ENCODE peak calls at places on chromosomes 11 and 22, in eight cellular contexts. One of them, this sample, is unnamed.

GRCh38 chr11:13221722-13222121 is 55.9 kb upstream of the BMAL1 start:
- DNase-seq in T-helper 9 cell: no peak
- DNase-seq in left lobe of liver: no peak
- DNase-seq in HTR-8/SVneo: no peak
- DNase-seq in activated CD8-positive, alpha-beta memory T cell treated with anti-CD3 and anti-CD28 coated beads for 1 hour: no peak
- DNase-seq in stimulated activated CD8-positive, alpha-beta memory T cell treated with anti-CD3 and anti-CD28 coated beads, Interleukin-7, amount 100 ng/mL, for 4 hours: no peak
- DNase-seq in progenitor cell of endocrine pancreas: no peak
- DNase-seq in stimulated activated effector memory CD8-positive, alpha-beta T cell treated with anti-CD3 and anti-CD28 coated beads, Interleukin-12 subunit alpha, Interleukin-12 subunit beta, amount 100 ng/mL, for 72 hours: no peak
- DNase-seq in this sample: no peak

GRCh38 chr11:10930961-10931760 is 73.3 kb upstream of the ZBED5 start:
- DNase-seq in T-helper 9 cell: peak; percentile 28
- DNase-seq in left lobe of liver: peak; percentile 47
- DNase-seq in HTR-8/SVneo: peak; percentile 52
- DNase-seq in activated CD8-positive, alpha-beta memory T cell treated with anti-CD3 and anti-CD28 coated beads for 1 hour: no peak
- DNase-seq in stimulated activated CD8-positive, alpha-beta memory T cell treated with anti-CD3 and anti-CD28 coated beads, Interleukin-7, amount 100 ng/mL, for 4 hours: peak; percentile 60
- DNase-seq in progenitor cell of endocrine pancreas: peak; percentile 58
- DNase-seq in stimulated activated effector memory CD8-positive, alpha-beta T cell treated with anti-CD3 and anti-CD28 coated beads, Interleukin-12 subunit alpha, Interleukin-12 subunit beta, amount 100 ng/mL, for 72 hours: peak; percentile 65
- DNase-seq in this sample: no peak

GRCh38 chr11:2580061-2580421 is 119.8 kb downstream of the KCNQ1OT1 start:
- DNase-seq in T-helper 9 cell: no peak
- DNase-seq in left lobe of liver: no peak
- DNase-seq in HTR-8/SVneo: no peak
- DNase-seq in activated CD8-positive, alpha-beta memory T cell treated with anti-CD3 and anti-CD28 coated beads for 1 hour: no peak
- DNase-seq in stimulated activated CD8-positive, alpha-beta memory T cell treated with anti-CD3 and anti-CD28 coated beads, Interleukin-7, amount 100 ng/mL, for 4 hours: no peak
- DNase-seq in progenitor cell of endocrine pancreas: no peak
- DNase-seq in stimulated activated effector memory CD8-positive, alpha-beta T cell treated with anti-CD3 and anti-CD28 coated beads, Interleukin-12 subunit alpha, Interleukin-12 subunit beta, amount 100 ng/mL, for 72 hours: no peak
- DNase-seq in this sample: no peak

GRCh38 chr11:66332371-66333219 is 3.6 kb downstream of the RIN1 start:
- DNase-seq in T-helper 9 cell: no peak
- DNase-seq in left lobe of liver: no peak
- DNase-seq in HTR-8/SVneo: no peak
- DNase-seq in activated CD8-positive, alpha-beta memory T cell treated with anti-CD3 and anti-CD28 coated beads for 1 hour: no peak
- DNase-seq in stimulated activated CD8-positive, alpha-beta memory T cell treated with anti-CD3 and anti-CD28 coated beads, Interleukin-7, amount 100 ng/mL, for 4 hours: no peak
- DNase-seq in progenitor cell of endocrine pancreas: no peak
- DNase-seq in stimulated activated effector memory CD8-positive, alpha-beta T cell treated with anti-CD3 and anti-CD28 coated beads, Interleukin-12 subunit alpha, Interleukin-12 subunit beta, amount 100 ng/mL, for 72 hours: no peak
- DNase-seq in this sample: no peak

GRCh38 chr11:20026629-20027545 is 133.4 kb downstream of the DBX1 start:
- DNase-seq in T-helper 9 cell: no peak
- DNase-seq in left lobe of liver: no peak
- DNase-seq in HTR-8/SVneo: no peak
- DNase-seq in activated CD8-positive, alpha-beta memory T cell treated with anti-CD3 and anti-CD28 coated beads for 1 hour: no peak
- DNase-seq in stimulated activated CD8-positive, alpha-beta memory T cell treated with anti-CD3 and anti-CD28 coated beads, Interleukin-7, amount 100 ng/mL, for 4 hours: no peak
- DNase-seq in progenitor cell of endocrine pancreas: peak; percentile 49
- DNase-seq in stimulated activated effector memory CD8-positive, alpha-beta T cell treated with anti-CD3 and anti-CD28 coated beads, Interleukin-12 subunit alpha, Interleukin-12 subunit beta, amount 100 ng/mL, for 72 hours: no peak
- DNase-seq in this sample: peak; percentile 20

GRCh38 chr11:74452366-74452765 is 15.0 kb downstream of the KCNE3 start:
- DNase-seq in T-helper 9 cell: no peak
- DNase-seq in left lobe of liver: no peak
- DNase-seq in HTR-8/SVneo: no peak
- DNase-seq in activated CD8-positive, alpha-beta memory T cell treated with anti-CD3 and anti-CD28 coated beads for 1 hour: no peak
- DNase-seq in stimulated activated CD8-positive, alpha-beta memory T cell treated with anti-CD3 and anti-CD28 coated beads, Interleukin-7, amount 100 ng/mL, for 4 hours: no peak
- DNase-seq in progenitor cell of endocrine pancreas: no peak
- DNase-seq in stimulated activated effector memory CD8-positive, alpha-beta T cell treated with anti-CD3 and anti-CD28 coated beads, Interleukin-12 subunit alpha, Interleukin-12 subunit beta, amount 100 ng/mL, for 72 hours: no peak
- DNase-seq in this sample: no peak

GRCh38 chr11:2314525-2315394 is 12.9 kb downstream of the TSPAN32 start:
- DNase-seq in T-helper 9 cell: no peak
- DNase-seq in left lobe of liver: peak; percentile 85
- DNase-seq in HTR-8/SVneo: peak; percentile 67
- DNase-seq in activated CD8-positive, alpha-beta memory T cell treated with anti-CD3 and anti-CD28 coated beads for 1 hour: no peak
- DNase-seq in stimulated activated CD8-positive, alpha-beta memory T cell treated with anti-CD3 and anti-CD28 coated beads, Interleukin-7, amount 100 ng/mL, for 4 hours: no peak
- DNase-seq in progenitor cell of endocrine pancreas: no peak
- DNase-seq in stimulated activated effector memory CD8-positive, alpha-beta T cell treated with anti-CD3 and anti-CD28 coated beads, Interleukin-12 subunit alpha, Interleukin-12 subunit beta, amount 100 ng/mL, for 72 hours: no peak
- DNase-seq in this sample: no peak

GRCh38 chr11:105003151-105003550 is 19.8 kb downstream of the CASP5 start:
- DNase-seq in T-helper 9 cell: no peak
- DNase-seq in left lobe of liver: no peak
- DNase-seq in HTR-8/SVneo: no peak
- DNase-seq in activated CD8-positive, alpha-beta memory T cell treated with anti-CD3 and anti-CD28 coated beads for 1 hour: no peak
- DNase-seq in stimulated activated CD8-positive, alpha-beta memory T cell treated with anti-CD3 and anti-CD28 coated beads, Interleukin-7, amount 100 ng/mL, for 4 hours: no peak
- DNase-seq in progenitor cell of endocrine pancreas: no peak
- DNase-seq in stimulated activated effector memory CD8-positive, alpha-beta T cell treated with anti-CD3 and anti-CD28 coated beads, Interleukin-12 subunit alpha, Interleukin-12 subunit beta, amount 100 ng/mL, for 72 hours: no peak
- DNase-seq in this sample: no peak

GRCh38 chr11:31437742-31438435 is 68.2 kb downstream of the DNAJC24 start:
- DNase-seq in T-helper 9 cell: no peak
- DNase-seq in left lobe of liver: no peak
- DNase-seq in HTR-8/SVneo: no peak
- DNase-seq in activated CD8-positive, alpha-beta memory T cell treated with anti-CD3 and anti-CD28 coated beads for 1 hour: no peak
- DNase-seq in stimulated activated CD8-positive, alpha-beta memory T cell treated with anti-CD3 and anti-CD28 coated beads, Interleukin-7, amount 100 ng/mL, for 4 hours: no peak
- DNase-seq in progenitor cell of endocrine pancreas: no peak
- DNase-seq in stimulated activated effector memory CD8-positive, alpha-beta T cell treated with anti-CD3 and anti-CD28 coated beads, Interleukin-12 subunit alpha, Interleukin-12 subunit beta, amount 100 ng/mL, for 72 hours: no peak
- DNase-seq in this sample: no peak

GRCh38 chr11:116073854-116074837 is 569.9 kb upstream of the CADM1 start:
- DNase-seq in T-helper 9 cell: no peak
- DNase-seq in left lobe of liver: no peak
- DNase-seq in HTR-8/SVneo: no peak
- DNase-seq in activated CD8-positive, alpha-beta memory T cell treated with anti-CD3 and anti-CD28 coated beads for 1 hour: no peak
- DNase-seq in stimulated activated CD8-positive, alpha-beta memory T cell treated with anti-CD3 and anti-CD28 coated beads, Interleukin-7, amount 100 ng/mL, for 4 hours: no peak
- DNase-seq in progenitor cell of endocrine pancreas: no peak
- DNase-seq in stimulated activated effector memory CD8-positive, alpha-beta T cell treated with anti-CD3 and anti-CD28 coated beads, Interleukin-12 subunit alpha, Interleukin-12 subunit beta, amount 100 ng/mL, for 72 hours: no peak
- DNase-seq in this sample: peak; percentile 45

GRCh38 chr11:27864046-27865025 is 164.1 kb upstream of the BDNF start:
- DNase-seq in T-helper 9 cell: no peak
- DNase-seq in left lobe of liver: no peak
- DNase-seq in HTR-8/SVneo: no peak
- DNase-seq in activated CD8-positive, alpha-beta memory T cell treated with anti-CD3 and anti-CD28 coated beads for 1 hour: no peak
- DNase-seq in stimulated activated CD8-positive, alpha-beta memory T cell treated with anti-CD3 and anti-CD28 coated beads, Interleukin-7, amount 100 ng/mL, for 4 hours: no peak
- DNase-seq in progenitor cell of endocrine pancreas: no peak
- DNase-seq in stimulated activated effector memory CD8-positive, alpha-beta T cell treated with anti-CD3 and anti-CD28 coated beads, Interleukin-12 subunit alpha, Interleukin-12 subunit beta, amount 100 ng/mL, for 72 hours: no peak
- DNase-seq in this sample: no peak

GRCh38 chr11:15800121-15800800 is 556.1 kb downstream of the SOX6 start:
- DNase-seq in T-helper 9 cell: no peak
- DNase-seq in left lobe of liver: no peak
- DNase-seq in HTR-8/SVneo: no peak
- DNase-seq in activated CD8-positive, alpha-beta memory T cell treated with anti-CD3 and anti-CD28 coated beads for 1 hour: no peak
- DNase-seq in stimulated activated CD8-positive, alpha-beta memory T cell treated with anti-CD3 and anti-CD28 coated beads, Interleukin-7, amount 100 ng/mL, for 4 hours: no peak
- DNase-seq in progenitor cell of endocrine pancreas: no peak
- DNase-seq in stimulated activated effector memory CD8-positive, alpha-beta T cell treated with anti-CD3 and anti-CD28 coated beads, Interleukin-12 subunit alpha, Interleukin-12 subunit beta, amount 100 ng/mL, for 72 hours: no peak
- DNase-seq in this sample: no peak

GRCh38 chr22:43376765-43377485 is 33.8 kb upstream of the SCUBE1 start:
- DNase-seq in T-helper 9 cell: peak; percentile 17
- DNase-seq in left lobe of liver: no peak
- DNase-seq in HTR-8/SVneo: no peak
- DNase-seq in activated CD8-positive, alpha-beta memory T cell treated with anti-CD3 and anti-CD28 coated beads for 1 hour: peak; percentile 23
- DNase-seq in stimulated activated CD8-positive, alpha-beta memory T cell treated with anti-CD3 and anti-CD28 coated beads, Interleukin-7, amount 100 ng/mL, for 4 hours: peak; percentile 49
- DNase-seq in progenitor cell of endocrine pancreas: no peak
- DNase-seq in stimulated activated effector memory CD8-positive, alpha-beta T cell treated with anti-CD3 and anti-CD28 coated beads, Interleukin-12 subunit alpha, Interleukin-12 subunit beta, amount 100 ng/mL, for 72 hours: peak; percentile 84
- DNase-seq in this sample: no peak